ENCODE peak calls at places on chromosomes 1 and 21, in nine cellular contexts. M is GM23248, E is GM23338, C is hepatocyte, A is neuronal stem cell, V is endothelial cell of umbilical vein, O is PC-9, S is neural progenitor cell, Z is astrocyte. R is an unnamed sample.

GRCh38 chr1:43495204-43495603 is 35.5 kb upstream of the PTPRF start:
- DNase-seq in M (no peak), E (peak), C (no peak), A (no peak), V (no peak), O (no peak), S (no peak), Z (no peak), R (no peak)

GRCh38 chr1:30405631-30406212 is 317.7 kb downstream of the MATN1 start:
- DNase-seq in M (no peak), E (no peak), C (no peak), A (no peak), V (no peak), O (no peak), S (no peak), Z (no peak), R (no peak)

GRCh38 chr21:28615276-28615675 is 377.4 kb downstream of the LTN1 start:
- DNase-seq in M (peak), E (no peak), C (no peak), A (no peak), V (no peak), O (no peak), S (peak), Z (peak), R (no peak)

GRCh38 chr1:82464362-82464931 is 663.7 kb downstream of the ADGRL2 start:
- DNase-seq in M (no peak), E (peak), C (peak), A (no peak), V (peak), O (no peak), S (peak), Z (peak), R (no peak)

GRCh38 chr1:204842892-204843291 is 27.8 kb upstream of the NFASC start:
- DNase-seq in M (peak), E (no peak), C (peak), A (no peak), V (no peak), O (no peak), S (no peak), Z (peak), R (no peak)

GRCh38 chr21:45029298-45029967 is 44.9 kb upstream of the ADARB1 start:
- DNase-seq in M (peak), E (peak), C (peak), A (no peak), V (no peak), O (no peak), S (peak), Z (no peak), R (no peak)

GRCh38 chr1:19096036-19096833 is 113.8 kb downstream of the UBR4 start:
- DNase-seq in M (peak), E (peak), C (peak), A (peak), V (peak), O (no peak), S (peak), Z (no peak), R (no peak)

GRCh38 chr1:42420145-42420544 is 35.7 kb downstream of the ZMYND12 start:
- DNase-seq in M (no peak), E (no peak), C (no peak), A (no peak), V (no peak), O (no peak), S (no peak), Z (peak), R (no peak)

GRCh38 chr1:221887091-221887746 is 145.3 kb upstream of the DUSP10 start:
- DNase-seq in M (peak), E (no peak), C (peak), A (no peak), V (no peak), O (peak), S (no peak), Z (peak), R (peak)

GRCh38 chr1:94056996-94057395 is 64.0 kb downstream of the ABCA4 start:
- DNase-seq in M (no peak), E (no peak), C (no peak), A (no peak), V (no peak), O (no peak), S (no peak), Z (no peak), R (no peak)

GRCh38 chr1:26827663-26828062 is 1.2 kb downstream of the ZDHHC18 start:
- DNase-seq in M (peak), E (peak), C (no peak), A (no peak), V (no peak), O (no peak), S (peak), Z (no peak), R (no peak)

GRCh38 chr1:51693420-51694144 is 76.7 kb downstream of the OSBPL9 start:
- DNase-seq in M (peak), E (no peak), C (no peak), A (no peak), V (peak), O (peak), S (no peak), Z (peak), R (no peak)

GRCh38 chr1:16026723-16027484 is 5.1 kb downstream of the CLCNKA start:
- DNase-seq in M (peak), E (peak), C (peak), A (peak), V (peak), O (no peak), S (peak), Z (no peak), R (no peak)

GRCh38 chr1:12007204-12007603 is 12.1 kb upstream of the MIIP start:
- DNase-seq in M (no peak), E (no peak), C (no peak), A (no peak), V (no peak), O (no peak), S (no peak), Z (no peak), R (no peak)

GRCh38 chr1:205287723-205288122 is 33.8 kb downstream of the NUAK2 start:
- DNase-seq in M (no peak), E (no peak), C (no peak), A (no peak), V (no peak), O (no peak), S (no peak), Z (no peak), R (no peak)

GRCh38 chr1:198534540-198535413 is 5.7 kb downstream of the ATP6V1G3 start:
- DNase-seq in M (no peak), E (no peak), C (no peak), A (no peak), V (no peak), O (no peak), S (no peak), Z (no peak), R (no peak)
- H2AFZ ChIP-seq in M (peak), E (peak), C (no peak), A (peak), V (no peak), O (no peak), S (peak), Z (no peak), R (no peak)

GRCh38 chr1:116153692-116154031 is 42.5 kb downstream of the MAB21L3 start:
- DNase-seq in M (no peak), E (no peak), C (no peak), A (no peak), V (no peak), O (no peak), S (no peak), Z (no peak), R (no peak)

GRCh38 chr1:116152950-116153691 is 41.9 kb downstream of the MAB21L3 start:
- DNase-seq in M (no peak), E (no peak), C (peak), A (no peak), V (no peak), O (no peak), S (no peak), Z (no peak), R (no peak)

GRCh38 chr1:116154536-116154935 is 43.3 kb downstream of the MAB21L3 start:
- DNase-seq in M (no peak), E (no peak), C (no peak), A (no peak), V (no peak), O (no peak), S (no peak), Z (no peak), R (no peak)

GRCh38 chr1:116151739-116152576 is 40.8 kb downstream of the MAB21L3 start:
- DNase-seq in M (peak), E (peak), C (peak), A (peak), V (peak), O (peak), S (peak), Z (peak), R (no peak)

DNA sequence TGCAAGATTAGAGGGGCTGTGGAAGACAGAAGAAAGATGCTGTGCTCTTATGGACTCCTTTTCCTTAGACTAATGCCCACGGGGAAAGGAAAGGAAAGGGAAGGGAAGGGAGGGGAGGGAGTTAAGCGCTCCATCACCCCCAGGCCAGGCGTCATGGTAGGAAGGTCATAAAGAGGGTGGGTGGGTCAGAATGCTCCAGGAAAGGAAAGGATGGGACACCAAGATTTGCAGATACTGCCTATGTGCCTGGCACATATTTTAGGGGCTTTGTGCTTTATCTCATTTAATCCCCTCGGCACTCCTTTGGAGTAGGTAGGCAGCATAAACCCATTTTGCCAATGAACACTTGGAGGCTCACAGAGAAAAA is 41.4 kb downstream of the MAB21L3 start:
- DNase-seq in M (no peak), E (no peak), C (no peak), A (no peak), V (no peak), O (no peak), S (no peak), Z (no peak), R (no peak)
- H2AFZ ChIP-seq in M (peak), E (peak), C (peak), A (peak), V (peak), O (peak), S (peak), Z (peak), R (peak)

DNA sequence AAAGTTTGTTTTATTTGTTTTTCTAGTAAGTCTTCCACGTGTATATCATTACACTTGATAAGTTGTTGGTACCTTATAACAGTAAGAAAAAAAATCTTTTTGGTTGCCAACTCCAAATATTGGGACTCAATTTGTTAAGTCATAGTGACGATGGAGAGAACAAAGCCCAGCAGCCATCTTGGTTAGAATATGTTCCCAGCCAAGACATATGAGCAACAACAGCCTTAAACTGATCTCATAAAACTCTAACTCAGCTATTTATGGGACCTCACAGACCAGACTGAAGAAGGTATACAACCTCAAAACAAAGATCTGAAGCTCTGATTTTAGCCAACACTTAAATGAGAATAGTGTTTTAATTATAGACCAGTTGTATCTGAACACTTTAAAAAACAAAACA is 281.3 kb downstream of the VAV3 start:
- DNase-seq in M (no peak), E (no peak), C (no peak), A (no peak), V (no peak), O (no peak), S (no peak), Z (no peak), R (no peak)
- H2AFZ ChIP-seq in M (no peak), E (no peak), C (peak), A (no peak), V (no peak), O (no peak), S (no peak), Z (no peak), R (no peak)

DNA sequence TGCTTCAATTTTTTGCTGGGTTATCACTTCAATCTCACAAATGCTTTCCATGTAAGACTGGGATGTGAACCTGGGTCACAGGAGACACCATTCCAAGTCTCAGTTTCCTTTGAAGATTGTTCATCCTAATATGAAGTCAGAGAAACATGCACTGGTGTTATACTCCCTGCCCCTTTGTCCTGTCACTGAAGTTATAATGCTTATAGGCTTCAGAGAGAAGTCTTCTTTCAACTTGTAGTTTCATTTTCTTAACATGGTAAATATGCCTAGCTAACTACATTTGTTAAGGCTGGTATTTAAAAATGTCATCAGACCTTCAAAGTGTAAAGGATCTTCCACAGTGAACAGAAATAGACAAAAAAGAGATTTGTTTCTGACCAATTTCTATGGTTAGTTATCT is 1195.9 kb downstream of the MRPL39 start:
- DNase-seq in M (no peak), E (no peak), C (no peak), A (no peak), V (no peak), O (no peak), S (no peak), Z (no peak), R (no peak)
- H2AFZ ChIP-seq in M (no peak), E (no peak), C (no peak), A (no peak), V (no peak), O (no peak), S (no peak), Z (no peak), R (no peak)

GRCh38 chr21:33496345-33496744 is 4.8 kb upstream of the DNAJC28 start:
- DNase-seq in M (no peak), E (peak), C (no peak), A (no peak), V (no peak), O (no peak), S (no peak), Z (no peak), R (no peak)
- H2AFZ ChIP-seq in M (no peak), E (peak), C (no peak), A (no peak), V (no peak), O (no peak), S (peak), Z (no peak), R (no peak)

DNA sequence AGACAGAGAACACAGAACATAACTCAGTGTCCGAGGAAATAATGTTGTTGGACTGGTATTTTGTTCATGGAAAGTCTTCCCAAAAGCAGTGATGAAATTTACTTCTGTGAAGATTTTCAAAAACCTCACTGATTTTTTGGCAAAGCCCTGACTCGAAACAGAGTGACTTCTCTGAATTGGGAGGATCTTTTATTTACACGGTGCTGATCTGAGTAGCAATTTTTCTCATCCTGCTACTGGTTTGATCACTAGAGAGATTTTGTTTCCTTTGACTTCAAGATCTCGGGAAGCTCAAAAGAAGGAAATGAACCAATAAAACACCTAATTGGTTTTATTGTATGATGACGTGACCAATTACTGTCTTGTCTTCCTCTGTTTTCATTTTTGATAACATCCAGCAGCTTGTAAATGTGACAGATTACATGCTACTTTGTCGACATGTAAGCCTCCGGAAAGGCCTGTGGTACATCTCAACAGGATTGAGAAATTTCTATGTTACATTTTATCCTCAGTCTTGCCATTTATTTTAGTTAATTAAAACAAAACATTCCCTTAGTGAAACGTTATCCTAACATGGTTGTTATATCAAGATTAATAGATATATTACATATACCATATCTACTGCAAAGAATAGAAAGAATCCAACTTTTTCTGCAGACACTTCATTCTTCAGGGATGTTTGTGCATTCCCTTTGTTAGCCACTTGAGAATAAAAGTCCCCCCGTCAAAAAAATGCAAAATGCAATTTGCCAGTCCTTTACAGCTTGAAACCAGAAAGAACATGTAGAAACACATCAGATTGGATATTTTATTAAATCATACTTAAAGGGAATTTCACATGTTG is 42.8 kb upstream of the IFI44L start:
- DNase-seq in M (peak), E (no peak), C (no peak), A (no peak), V (no peak), O (no peak), S (no peak), Z (no peak), R (no peak)
- H2AFZ ChIP-seq in M (peak), E (no peak), C (no peak), A (no peak), V (no peak), O (peak), S (no peak), Z (no peak), R (peak)

DNA sequence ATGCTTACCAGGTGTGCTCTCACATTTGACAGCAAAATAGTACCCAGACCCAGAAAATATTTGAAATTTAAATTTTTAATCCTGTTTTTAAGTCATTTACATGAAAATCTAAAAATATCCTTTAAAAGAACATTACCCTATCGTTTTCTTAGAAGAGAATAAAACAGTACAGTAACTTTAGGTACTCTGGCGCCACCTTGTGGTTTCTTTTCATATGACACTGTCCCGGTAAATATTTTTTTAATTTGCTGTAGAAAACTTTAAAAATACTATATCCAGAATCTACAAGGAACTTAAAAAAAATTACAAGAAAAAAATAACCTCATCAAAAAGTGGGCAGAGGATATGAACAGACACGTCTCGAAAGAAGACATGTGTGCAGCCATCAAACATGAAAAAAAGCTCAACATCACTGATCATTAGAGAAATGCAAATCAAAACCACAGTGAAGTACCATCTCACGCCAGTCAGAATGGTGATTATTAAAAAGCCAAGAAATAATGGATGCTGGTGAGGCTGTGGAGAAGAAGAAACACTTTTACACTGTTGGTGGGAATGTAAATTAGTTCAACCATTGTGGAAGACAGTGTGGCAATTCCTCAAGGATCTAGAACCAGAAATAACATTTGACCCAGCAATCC is 129.2 kb downstream of the RGS21 start:
- DNase-seq in M (peak), E (peak), C (peak), A (peak), V (peak), O (no peak), S (peak), Z (peak), R (no peak)
- H2AFZ ChIP-seq in M (peak), E (no peak), C (no peak), A (no peak), V (no peak), O (no peak), S (no peak), Z (no peak), R (no peak)

GRCh38 chr21:36750579-36750959 is 51.7 kb downstream of the SIM2 start:
- DNase-seq in M (no peak), E (no peak), C (no peak), A (no peak), V (no peak), O (no peak), S (no peak), Z (peak), R (no peak)
- H2AFZ ChIP-seq in M (no peak), E (no peak), C (no peak), A (peak), V (no peak), O (no peak), S (no peak), Z (no peak), R (no peak)

R was measured in keratinocyte.